ENCODE peak calls at places on chromosomes 5 and 9, in eight cellular contexts. One of them, this sample, is unnamed.

GRCh38 chr9:107137495-107138202 is 145.4 kb upstream of the RAD23B start:
- DNase-seq in fibroblast of villous mesenchyme: peak; percentile 39
- DNase-seq in bronchial epithelial cell: peak; percentile 30
- DNase-seq in epithelial cell of esophagus: peak; percentile 27
- DNase-seq in HFF-Myc: peak; percentile 25
- DNase-seq in thoracic aorta: no peak
- DNase-seq in upper lobe of right lung: no peak
- DNase-seq in left lung: no peak
- DNase-seq in this sample: peak; percentile 65

GRCh38 chr9:34512131-34513078 is 10.4 kb downstream of the ENHO start:
- DNase-seq in upper lobe of right lung: no peak
- DNase-seq in epithelial cell of esophagus: no peak
- DNase-seq in HFF-Myc: no peak
- DNase-seq in fibroblast of villous mesenchyme: no peak
- DNase-seq in bronchial epithelial cell: no peak
- DNase-seq in thoracic aorta: no peak
- DNase-seq in left lung: no peak
- DNase-seq in this sample: no peak

GRCh38 chr5:73387630-73388370 is 60.8 kb downstream of the FOXD1 start:
- DNase-seq in thoracic aorta: no peak
- DNase-seq in left lung: no peak
- DNase-seq in HFF-Myc: no peak
- DNase-seq in upper lobe of right lung: no peak
- DNase-seq in fibroblast of villous mesenchyme: peak; percentile 38
- DNase-seq in bronchial epithelial cell: no peak
- DNase-seq in epithelial cell of esophagus: no peak
- DNase-seq in this sample: no peak

GRCh38 chr5:123997354-123998215 is 485.6 kb downstream of the CSNK1G3 start:
- DNase-seq in fibroblast of villous mesenchyme: peak; percentile 52
- DNase-seq in left lung: no peak
- DNase-seq in bronchial epithelial cell: peak; percentile 38
- DNase-seq in upper lobe of right lung: no peak
- DNase-seq in epithelial cell of esophagus: peak; percentile 72
- DNase-seq in thoracic aorta: no peak
- DNase-seq in HFF-Myc: peak; percentile 61
- DNase-seq in this sample: peak; percentile 86

GRCh38 chr9:124779368-124780059 is 2.6 kb downstream of the OLFML2A start:
- DNase-seq in upper lobe of right lung: peak; percentile 36
- DNase-seq in epithelial cell of esophagus: peak; percentile 89
- DNase-seq in bronchial epithelial cell: peak; percentile 93
- DNase-seq in HFF-Myc: peak; percentile 92
- DNase-seq in thoracic aorta: no peak
- DNase-seq in fibroblast of villous mesenchyme: peak; percentile 92
- DNase-seq in left lung: no peak
- DNase-seq in this sample: peak; percentile 92

GRCh38 chr5:156356238-156356637 is 29.3 kb downstream of the SGCD start:
- DNase-seq in epithelial cell of esophagus: peak; percentile 36
- DNase-seq in HFF-Myc: no peak
- DNase-seq in left lung: no peak
- DNase-seq in thoracic aorta: no peak
- DNase-seq in upper lobe of right lung: no peak
- DNase-seq in bronchial epithelial cell: peak; percentile 43
- DNase-seq in fibroblast of villous mesenchyme: no peak
- DNase-seq in this sample: peak; percentile 88

GRCh38 chr5:81517462-81517861 is 123.5 kb upstream of the ACOT12 start:
- DNase-seq in epithelial cell of esophagus: peak; percentile 8
- DNase-seq in left lung: no peak
- DNase-seq in bronchial epithelial cell: peak; percentile 20
- DNase-seq in upper lobe of right lung: no peak
- DNase-seq in fibroblast of villous mesenchyme: peak; percentile 30
- DNase-seq in thoracic aorta: no peak
- DNase-seq in HFF-Myc: no peak
- DNase-seq in this sample: peak; percentile 13

GRCh38 chr5:82375488-82376294 is 97.5 kb upstream of the RPS23 start:
- DNase-seq in thoracic aorta: no peak
- DNase-seq in epithelial cell of esophagus: no peak
- DNase-seq in upper lobe of right lung: no peak
- DNase-seq in bronchial epithelial cell: no peak
- DNase-seq in HFF-Myc: no peak
- DNase-seq in left lung: no peak
- DNase-seq in fibroblast of villous mesenchyme: peak; percentile 47
- DNase-seq in this sample: no peak

GRCh38 chr9:87714819-87715218 is 11.1 kb upstream of the CTSL start:
- DNase-seq in upper lobe of right lung: no peak
- DNase-seq in thoracic aorta: no peak
- DNase-seq in epithelial cell of esophagus: peak; percentile 69
- DNase-seq in HFF-Myc: peak; percentile 16
- DNase-seq in fibroblast of villous mesenchyme: peak; percentile 97
- DNase-seq in bronchial epithelial cell: peak; percentile 68
- DNase-seq in left lung: peak; percentile 43
- DNase-seq in this sample: peak; percentile 93

GRCh38 chr5:31952034-31952433 is 222.1 kb downstream of the GOLPH3 start:
- DNase-seq in upper lobe of right lung: no peak
- DNase-seq in thoracic aorta: no peak
- DNase-seq in epithelial cell of esophagus: no peak
- DNase-seq in left lung: no peak
- DNase-seq in HFF-Myc: no peak
- DNase-seq in fibroblast of villous mesenchyme: no peak
- DNase-seq in bronchial epithelial cell: no peak
- DNase-seq in this sample: no peak

GRCh38 chr5:88839238-88839637 is 43.7 kb downstream of the MEF2C start:
- DNase-seq in epithelial cell of esophagus: no peak
- DNase-seq in upper lobe of right lung: no peak
- DNase-seq in left lung: no peak
- DNase-seq in fibroblast of villous mesenchyme: no peak
- DNase-seq in thoracic aorta: no peak
- DNase-seq in HFF-Myc: no peak
- DNase-seq in bronchial epithelial cell: no peak
- DNase-seq in this sample: no peak

GRCh38 chr5:88836195-88836838 is 46.7 kb downstream of the MEF2C start:
- DNase-seq in epithelial cell of esophagus: no peak
- DNase-seq in thoracic aorta: no peak
- DNase-seq in fibroblast of villous mesenchyme: peak; percentile 41
- DNase-seq in bronchial epithelial cell: no peak
- DNase-seq in upper lobe of right lung: no peak
- DNase-seq in left lung: no peak
- DNase-seq in HFF-Myc: no peak
- DNase-seq in this sample: no peak

GRCh38 chr5:88838500-88838899 is 44.5 kb downstream of the MEF2C start:
- DNase-seq in epithelial cell of esophagus: no peak
- DNase-seq in thoracic aorta: no peak
- DNase-seq in bronchial epithelial cell: no peak
- DNase-seq in upper lobe of right lung: no peak
- DNase-seq in left lung: no peak
- DNase-seq in fibroblast of villous mesenchyme: no peak
- DNase-seq in HFF-Myc: no peak
- DNase-seq in this sample: no peak

GRCh38 chr5:88837817-88838216 is 45.2 kb downstream of the MEF2C start:
- DNase-seq in thoracic aorta: no peak
- DNase-seq in left lung: no peak
- DNase-seq in fibroblast of villous mesenchyme: no peak
- DNase-seq in HFF-Myc: no peak
- DNase-seq in upper lobe of right lung: no peak
- DNase-seq in bronchial epithelial cell: no peak
- DNase-seq in epithelial cell of esophagus: no peak
- DNase-seq in this sample: no peak

GRCh38 chr5:88837222-88837621 is 45.8 kb downstream of the MEF2C start:
- DNase-seq in fibroblast of villous mesenchyme: no peak
- DNase-seq in epithelial cell of esophagus: no peak
- DNase-seq in bronchial epithelial cell: no peak
- DNase-seq in left lung: no peak
- DNase-seq in HFF-Myc: no peak
- DNase-seq in thoracic aorta: no peak
- DNase-seq in upper lobe of right lung: no peak
- DNase-seq in this sample: no peak
- H3K4me3 ChIP-seq in fibroblast of villous mesenchyme: no peak overlapping the region
- H3K4me3 ChIP-seq in epithelial cell of esophagus: no peak overlapping the region
- H3K4me3 ChIP-seq in bronchial epithelial cell: no peak overlapping the region
- H3K4me3 ChIP-seq in left lung: no peak overlapping the region
- H3K4me3 ChIP-seq in HFF-Myc: no peak overlapping the region
- H3K4me3 ChIP-seq in thoracic aorta: peak overlapping the region; percentile 68
- H3K4me3 ChIP-seq in upper lobe of right lung: no peak overlapping the region
- H3K4me3 ChIP-seq in this sample: no peak overlapping the region

GRCh38 chr9:69674112-69674511 is 1.9 kb upstream of the APBA1 start:
- DNase-seq in bronchial epithelial cell: peak; percentile 38
- DNase-seq in left lung: no peak
- DNase-seq in fibroblast of villous mesenchyme: no peak
- DNase-seq in epithelial cell of esophagus: peak; percentile 23
- DNase-seq in HFF-Myc: no peak
- DNase-seq in upper lobe of right lung: no peak
- DNase-seq in thoracic aorta: no peak
- DNase-seq in this sample: peak; percentile 30
- TF ChIP-seq CTCF in bronchial epithelial cell: peak; percentile 30
- TF ChIP-seq CTCF in left lung: no peak
- TF ChIP-seq CTCF in fibroblast of villous mesenchyme: no peak
- TF ChIP-seq CTCF in epithelial cell of esophagus: peak; percentile 28
- TF ChIP-seq CTCF in HFF-Myc: no peak
- TF ChIP-seq CTCF in upper lobe of right lung: no peak
- TF ChIP-seq CTCF in thoracic aorta: no peak
- TF ChIP-seq CTCF in this sample: no peak

DNA sequence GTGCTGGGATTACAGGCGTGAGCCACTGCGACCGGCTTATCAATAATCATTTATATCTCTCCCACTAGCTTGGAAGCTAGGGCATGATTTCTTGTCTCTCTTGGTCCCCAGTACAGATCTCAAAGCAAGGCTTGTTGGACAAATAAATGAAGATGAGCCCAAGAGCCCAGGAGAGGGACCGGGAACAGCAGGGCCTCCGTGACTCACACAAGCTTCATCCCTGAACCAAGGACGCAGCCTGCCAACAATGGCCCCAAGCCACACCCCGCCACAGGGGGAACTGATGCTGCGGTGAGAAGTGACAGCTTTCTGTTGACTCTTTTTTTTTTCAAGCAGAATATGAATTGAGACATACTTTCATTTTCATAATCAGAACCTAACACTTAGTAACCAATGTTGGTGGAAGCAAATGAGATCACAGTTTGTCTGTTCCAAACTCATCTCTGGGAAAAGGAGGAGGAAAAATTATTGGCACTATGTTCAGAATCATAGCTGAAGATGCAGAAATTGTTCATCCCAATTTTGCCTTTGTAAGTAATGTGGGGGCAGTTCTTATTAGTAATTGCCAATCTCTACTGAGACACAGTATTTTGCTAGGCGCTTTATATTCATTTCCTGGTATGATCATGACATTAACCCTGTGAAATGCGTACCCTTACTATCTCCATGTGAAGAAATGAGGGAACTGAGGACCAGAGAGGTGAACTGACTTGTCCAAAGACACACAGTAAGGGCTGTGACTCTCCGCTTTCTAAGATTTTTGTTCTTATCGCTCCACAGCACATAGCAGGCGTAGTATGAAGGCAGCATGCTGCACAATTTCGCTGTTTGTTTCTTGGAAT is 6.6 kb upstream of the DUSP1 start:
- DNase-seq in bronchial epithelial cell: peak; percentile 89
- DNase-seq in fibroblast of villous mesenchyme: peak; percentile 86
- DNase-seq in left lung: peak; percentile 93
- DNase-seq in epithelial cell of esophagus: peak; percentile 96
- DNase-seq in thoracic aorta: peak; percentile 76
- DNase-seq in HFF-Myc: no peak
- DNase-seq in upper lobe of right lung: peak; percentile 92
- DNase-seq in this sample: peak; percentile 94
- H3K4me3 ChIP-seq in bronchial epithelial cell: no peak overlapping the region
- H3K4me3 ChIP-seq in fibroblast of villous mesenchyme: no peak overlapping the region
- H3K4me3 ChIP-seq in left lung: no peak overlapping the region
- H3K4me3 ChIP-seq in epithelial cell of esophagus: peak overlapping the region; percentile 7
- H3K4me3 ChIP-seq in thoracic aorta: peak overlapping the region; percentile 24
- H3K4me3 ChIP-seq in HFF-Myc: no peak overlapping the region
- H3K4me3 ChIP-seq in upper lobe of right lung: no peak overlapping the region
- H3K4me3 ChIP-seq in this sample: peak overlapping the region; percentile 4

GRCh38 chr5:173884402-173885053 is 3.6 kb upstream of the CPEB4 start:
- DNase-seq in fibroblast of villous mesenchyme: no peak
- DNase-seq in bronchial epithelial cell: no peak
- DNase-seq in epithelial cell of esophagus: no peak
- DNase-seq in thoracic aorta: no peak
- DNase-seq in left lung: no peak
- DNase-seq in upper lobe of right lung: no peak
- DNase-seq in HFF-Myc: no peak
- DNase-seq in this sample: no peak
- TF ChIP-seq CTCF in fibroblast of villous mesenchyme: no peak
- TF ChIP-seq CTCF in bronchial epithelial cell: no peak
- TF ChIP-seq CTCF in epithelial cell of esophagus: no peak
- TF ChIP-seq CTCF in thoracic aorta: no peak
- TF ChIP-seq CTCF in left lung: no peak
- TF ChIP-seq CTCF in upper lobe of right lung: no peak
- TF ChIP-seq CTCF in HFF-Myc: no peak
- TF ChIP-seq CTCF in this sample: no peak

GRCh38 chr9:101247297-101247696 is 137.5 kb downstream of the BAAT start:
- DNase-seq in upper lobe of right lung: no peak
- DNase-seq in epithelial cell of esophagus: no peak
- DNase-seq in thoracic aorta: no peak
- DNase-seq in fibroblast of villous mesenchyme: no peak
- DNase-seq in bronchial epithelial cell: no peak
- DNase-seq in left lung: no peak
- DNase-seq in HFF-Myc: no peak
- DNase-seq in this sample: no peak
- H3K4me3 ChIP-seq in upper lobe of right lung: no peak overlapping the region
- H3K4me3 ChIP-seq in epithelial cell of esophagus: no peak overlapping the region
- H3K4me3 ChIP-seq in thoracic aorta: no peak overlapping the region
- H3K4me3 ChIP-seq in fibroblast of villous mesenchyme: no peak overlapping the region
- H3K4me3 ChIP-seq in bronchial epithelial cell: no peak overlapping the region
- H3K4me3 ChIP-seq in left lung: no peak overlapping the region
- H3K4me3 ChIP-seq in HFF-Myc: no peak overlapping the region
- H3K4me3 ChIP-seq in this sample: no peak overlapping the region

GRCh38 chr5:149638546-149639241 is 57.4 kb downstream of the ARHGEF37 start:
- DNase-seq in fibroblast of villous mesenchyme: no peak
- DNase-seq in left lung: no peak
- DNase-seq in epithelial cell of esophagus: no peak
- DNase-seq in bronchial epithelial cell: no peak
- DNase-seq in HFF-Myc: no peak
- DNase-seq in thoracic aorta: no peak
- DNase-seq in upper lobe of right lung: no peak
- DNase-seq in this sample: no peak

GRCh38 chr5:149635394-149635793 is 54.1 kb downstream of the ARHGEF37 start:
- DNase-seq in epithelial cell of esophagus: peak; percentile 97
- DNase-seq in bronchial epithelial cell: peak; percentile 97
- DNase-seq in thoracic aorta: no peak
- DNase-seq in left lung: no peak
- DNase-seq in fibroblast of villous mesenchyme: no peak
- DNase-seq in HFF-Myc: no peak
- DNase-seq in upper lobe of right lung: no peak
- DNase-seq in this sample: peak; percentile 68

GRCh38 chr5:149638136-149638535 is 56.8 kb downstream of the ARHGEF37 start:
- DNase-seq in thoracic aorta: no peak
- DNase-seq in upper lobe of right lung: no peak
- DNase-seq in left lung: no peak
- DNase-seq in bronchial epithelial cell: no peak
- DNase-seq in fibroblast of villous mesenchyme: no peak
- DNase-seq in HFF-Myc: no peak
- DNase-seq in epithelial cell of esophagus: no peak
- DNase-seq in this sample: no peak

GRCh38 chr5:149636191-149636860 is 55.0 kb downstream of the ARHGEF37 start:
- DNase-seq in thoracic aorta: no peak
- DNase-seq in epithelial cell of esophagus: no peak
- DNase-seq in HFF-Myc: no peak
- DNase-seq in upper lobe of right lung: no peak
- DNase-seq in bronchial epithelial cell: no peak
- DNase-seq in left lung: no peak
- DNase-seq in fibroblast of villous mesenchyme: no peak
- DNase-seq in this sample: no peak

GRCh38 chr5:149636861-149637246 is 55.6 kb downstream of the ARHGEF37 start:
- DNase-seq in left lung: peak; percentile 69
- DNase-seq in upper lobe of right lung: no peak
- DNase-seq in HFF-Myc: peak; percentile 16
- DNase-seq in bronchial epithelial cell: peak; percentile 54
- DNase-seq in fibroblast of villous mesenchyme: peak; percentile 70
- DNase-seq in thoracic aorta: peak; percentile 25
- DNase-seq in epithelial cell of esophagus: peak; percentile 71
- DNase-seq in this sample: peak; percentile 41
- TF ChIP-seq CTCF in left lung: peak; percentile 80
- TF ChIP-seq CTCF in upper lobe of right lung: peak; percentile 80
- TF ChIP-seq CTCF in HFF-Myc: peak; percentile 77
- TF ChIP-seq CTCF in bronchial epithelial cell: peak; percentile 77
- TF ChIP-seq CTCF in fibroblast of villous mesenchyme: peak; percentile 79
- TF ChIP-seq CTCF in thoracic aorta: peak; percentile 82
- TF ChIP-seq CTCF in epithelial cell of esophagus: peak; percentile 81
- TF ChIP-seq CTCF in this sample: peak; percentile 66